ENCODE peak calls at places on chromosomes 5 and 9, in five cellular contexts. G is neural progenitor cell, R is HCT116, O is SK-N-SH, Y is GM23248. E is an unnamed sample.

GRCh38 chr9:134056483-134057310 is 11.1 kb downstream of the BRD3 start:
- DNase-seq in G (peak; percentile 1), R (no peak), O (peak; percentile 49), Y (no peak), E (no peak)

GRCh38 chr5:2282034-2282690 is 399.4 kb upstream of the IRX4 start:
- DNase-seq in G (peak; percentile 20), R (no peak), O (no peak), Y (no peak), E (no peak)

GRCh38 chr5:133145436-133146143 is 93.8 kb downstream of the HSPA4 start:
- DNase-seq in G (no peak), R (no peak), O (no peak), Y (peak; percentile 20), E (no peak)

GRCh38 chr5:96868603-96869371 is 7.5 kb upstream of the ERAP2 start:
- DNase-seq in G (peak; percentile 73), R (peak; percentile 57), O (peak; percentile 32), Y (peak; percentile 84), E (peak; percentile 82)

GRCh38 chr5:45277860-45278259 is 418.3 kb downstream of the HCN1 start:
- DNase-seq in G (no peak), R (peak; percentile 51), O (no peak), Y (no peak), E (no peak)

GRCh38 chr9:93092171-93092991 is 3.6 kb upstream of the CARD19 start:
- DNase-seq in G (no peak), R (no peak), O (no peak), Y (no peak), E (no peak)

GRCh38 chr5:172002310-172002709 is 4.1 kb downstream of the FBXW11 start:
- DNase-seq in G (peak; percentile 57), R (peak; percentile 28), O (peak; percentile 50), Y (peak; percentile 60), E (peak; percentile 36)

GRCh38 chr9:136080716-136081112 is 14.4 kb downstream of the NACC2 start:
- DNase-seq in G (peak; percentile 1), R (no peak), O (peak; percentile 27), Y (no peak), E (no peak)

GRCh38 chr5:132433141-132433540 is 57.4 kb downstream of the IRF1 start:
- DNase-seq in G (no peak), R (no peak), O (no peak), Y (no peak), E (no peak)

GRCh38 chr9:76459691-76460635 is 981 bp downstream of the GCNT1 start:
- DNase-seq in G (peak; percentile 76), R (peak; percentile 35), O (peak; percentile 21), Y (peak; percentile 86), E (peak; percentile 36)

GRCh38 chr9:21413089-21414023 is 4.4 kb downstream of the IFNA8 start:
- DNase-seq in G (peak; percentile 13), R (no peak), O (no peak), Y (peak; percentile 12), E (no peak)

GRCh38 chr5:179387151-179388110 is 42.2 kb upstream of the ADAMTS2 start:
- DNase-seq in G (no peak), R (no peak), O (no peak), Y (no peak), E (no peak)

GRCh38 chr9:70491798-70492736 is 77.6 kb upstream of the KLF9 start:
- DNase-seq in G (no peak), R (no peak), O (no peak), Y (no peak), E (no peak)

GRCh38 chr5:171388816-171389168 is 1.1 kb downstream of the NPM1 start:
- DNase-seq in G (peak; percentile 37), R (no peak), O (no peak), Y (peak; percentile 50), E (no peak)

GRCh38 chr5:126414874-126415502 is 8.2 kb upstream of the GRAMD2B start:
- DNase-seq in G (no peak), R (no peak), O (no peak), Y (peak; percentile 74), E (no peak)

GRCh38 chr9:69324549-69325401 is at the start of gene ENTREP1:
- DNase-seq in G (peak; percentile 70), R (peak; percentile 24), O (peak; percentile 73), Y (peak; percentile 44), E (peak; percentile 60)

GRCh38 chr5:96942911-96943310 is 7.0 kb downstream of the LNPEP start:
- DNase-seq in G (no peak), R (no peak), O (no peak), Y (peak; percentile 77), E (no peak)

GRCh38 chr9:116516456-116516855 is 170.6 kb upstream of the TRIM32 start:
- DNase-seq in G (no peak), R (no peak), O (no peak), Y (peak; percentile 32), E (no peak)

GRCh38 chr9:463455-464125 is 248.9 kb downstream of the DOCK8 start:
- DNase-seq in G (no peak), R (no peak), O (no peak), Y (no peak), E (no peak)

GRCh38 chr9:36470891-36471290 is 70.8 kb upstream of the RNF38 start:
- DNase-seq in G (no peak), R (no peak), O (no peak), Y (peak; percentile 91), E (peak; percentile 74)

GRCh38 chr5:132414634-132415377 is 45.3 kb downstream of the SLC22A5 start:
- DNase-seq in G (no peak), R (peak; percentile 67), O (no peak), Y (peak; percentile 56), E (peak; percentile 67)

GRCh38 chr9:89712285-89712684 is 107.5 kb downstream of the GADD45G start:
- DNase-seq in G (no peak), R (no peak), O (peak; percentile 47), Y (no peak), E (no peak)

GRCh38 chr5:94749048-94749447 is 130.6 kb downstream of the SLF1 start:
- DNase-seq in G (no peak), R (no peak), O (no peak), Y (no peak), E (no peak)

GRCh38 chr5:73946278-73946677 is 320.3 kb downstream of the ARHGEF28 start:
- DNase-seq in G (no peak), R (no peak), O (no peak), Y (no peak), E (no peak)

GRCh38 chr5:156892864-156893263 is 42.8 kb downstream of the PPP1R2B start:
- DNase-seq in G (no peak), R (no peak), O (no peak), Y (no peak), E (no peak)

GRCh38 chr5:16776611-16777251 is 159.4 kb downstream of the MYO10 start:
- DNase-seq in G (peak; percentile 60), R (no peak), O (no peak), Y (no peak), E (no peak)

DNA sequence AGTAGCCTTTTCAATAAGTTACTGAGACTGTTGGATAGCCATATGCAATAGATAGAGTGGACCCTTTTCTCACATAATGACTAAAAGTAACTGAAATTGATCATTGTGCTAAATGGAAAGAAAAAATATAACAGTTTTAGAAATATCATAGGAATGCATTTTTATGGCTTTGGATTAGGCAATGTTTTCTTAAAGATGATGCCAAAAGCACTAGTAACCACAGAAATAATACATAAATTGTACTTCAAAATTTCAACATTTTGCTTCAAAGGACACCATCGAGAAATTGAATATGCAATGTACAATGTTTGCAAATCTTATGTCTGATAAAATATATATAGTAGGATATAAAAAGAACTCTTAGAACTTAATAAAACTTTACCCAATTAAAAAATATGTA is 1267.5 kb upstream of the CDH9 start:
- DNase-seq in G (no peak), R (no peak), O (no peak), Y (no peak), E (no peak)
- TF ChIP-seq EZH2phosphoT487 in G (no peak), R (no peak), O (no peak), Y (no peak), E (no peak)

DNA sequence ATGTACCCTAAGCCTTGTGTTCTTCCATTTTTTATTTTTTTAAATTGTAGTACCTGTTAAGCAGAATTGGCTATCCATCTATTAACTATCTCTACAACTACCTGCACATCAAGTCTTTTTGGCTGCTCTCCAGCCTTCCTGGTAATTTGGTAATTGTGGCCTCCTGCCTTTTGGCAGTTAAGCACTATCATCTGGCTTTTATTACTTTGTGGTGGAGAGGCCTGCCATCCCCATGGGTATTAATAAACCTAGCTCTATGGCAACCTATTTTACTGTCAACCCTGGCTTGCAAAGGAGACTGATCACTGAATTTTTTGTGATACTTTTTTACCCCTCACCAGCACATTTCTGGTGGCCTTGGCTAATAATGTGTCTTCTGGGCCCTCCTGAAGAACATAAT is 20.5 kb downstream of the SELENOP start:
- DNase-seq in G (no peak), R (no peak), O (no peak), Y (no peak), E (no peak)
- H3K9ac ChIP-seq in G (no peak overlapping the region), R (no peak overlapping the region), O (no peak overlapping the region), Y (no peak overlapping the region), E (no peak overlapping the region)

GRCh38 chr5:40828690-40829661 is 6.0 kb downstream of the RPL37 start:
- DNase-seq in G (no peak), R (no peak), O (no peak), Y (no peak), E (no peak)
- H3K36me3 ChIP-seq in G (peaks cover 55% of the 10 kb centered on the region), R (peaks cover 75% of the 10 kb centered on the region), O (peaks cover 71% of the 10 kb centered on the region), Y (peaks cover 83% of the 10 kb centered on the region), E (peaks cover 43% of the 10 kb centered on the region)

DNA sequence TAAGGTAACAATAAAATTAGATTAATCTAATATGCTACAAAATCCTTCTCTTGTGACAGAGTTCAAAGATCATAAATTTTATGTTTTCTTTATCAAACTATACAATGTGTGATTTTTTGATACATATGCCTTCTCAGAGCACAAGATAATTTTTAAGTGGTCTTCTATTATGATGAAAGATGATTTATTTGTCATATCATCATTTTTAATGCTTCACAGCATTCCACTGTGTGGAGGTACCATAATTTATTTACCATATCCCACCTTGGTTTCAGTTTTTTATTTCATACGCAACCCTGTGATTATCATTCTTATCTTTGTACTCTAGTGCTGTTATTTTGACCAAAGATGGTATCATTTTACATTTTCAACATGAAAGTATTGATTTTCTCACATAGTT is 41.7 kb downstream of the POLK start:
- DNase-seq in G (no peak), R (no peak), O (no peak), Y (no peak), E (no peak)
- TF ChIP-seq EZH2phosphoT487 in G (no peak), R (no peak), O (no peak), Y (no peak), E (no peak)